ENCODE peak calls at places on chromosomes 13 and 19, in seven cellular contexts. O, N, S, A, Q, P and R are unnamed samples.
A peak's percentile ranks its signal among the peaks of the same experiment; 100 is the strongest.

GRCh38 chr13:76944457-76944856 is 3.9 kb upstream of the ACOD1 start:
- DNase-seq in O (no peak), N (no peak), S (no peak), A (peak; percentile 58), Q (no peak), P (peak; percentile 78), R (no peak)

GRCh38 chr13:22162889-22163288 is 492.0 kb downstream of the FGF9 start:
- DNase-seq in O (no peak), N (no peak), S (no peak), A (no peak), Q (no peak), P (no peak), R (no peak)

GRCh38 chr13:76643596-76643995 is 242.6 kb downstream of the KCTD12 start:
- DNase-seq in O (no peak), N (no peak), S (no peak), A (no peak), Q (no peak), P (no peak), R (no peak)

GRCh38 chr19:531009-531752 is 379 bp upstream of the CDC34 start:
- DNase-seq in O (peak; percentile 89), N (peak; percentile 84), S (peak; percentile 92), A (peak; percentile 71), Q (peak; percentile 89), P (peak; percentile 72), R (peak; percentile 96)

GRCh38 chr13:36341718-36342117 is 4.5 kb downstream of the SPART start:
- DNase-seq in O (no peak), N (no peak), S (no peak), A (peak; percentile 53), Q (no peak), P (peak; percentile 39), R (no peak)

GRCh38 chr19:18259848-18260247 is 14.4 kb downstream of the IQCN start:
- DNase-seq in O (peak; percentile 14), N (no peak), S (no peak), A (peak; percentile 52), Q (no peak), P (peak; percentile 89), R (no peak)

GRCh38 chr19:42253245-42254082 is 1.5 kb downstream of the ERF start:
- DNase-seq in O (peak; percentile 71), N (peak; percentile 65), S (peak; percentile 81), A (peak; percentile 24), Q (peak; percentile 68), P (no peak), R (peak; percentile 79)

GRCh38 chr19:33686687-33687541 is 65.2 kb downstream of the CHST8 start:
- DNase-seq in O (peak; percentile 4), N (no peak), S (no peak), A (no peak), Q (no peak), P (no peak), R (no peak)

GRCh38 chr13:99322297-99323103 is 15.3 kb upstream of the GPR183 start:
- DNase-seq in O (no peak), N (no peak), S (no peak), A (peak; percentile 83), Q (no peak), P (peak; percentile 81), R (no peak)

GRCh38 chr13:107117327-107118012 is 549.5 kb upstream of the ARGLU1 start:
- DNase-seq in O (no peak), N (no peak), S (no peak), A (peak; percentile 4), Q (no peak), P (no peak), R (no peak)

GRCh38 chr13:75993246-75993645 is 357.1 kb downstream of the LMO7 start:
- DNase-seq in O (no peak), N (no peak), S (no peak), A (no peak), Q (no peak), P (no peak), R (no peak)

GRCh38 chr13:99542788-99543406 is 41.6 kb downstream of the TM9SF2 start:
- DNase-seq in O (no peak), N (no peak), S (no peak), A (no peak), Q (no peak), P (no peak), R (no peak)

GRCh38 chr13:23570099-23570926 is at the start of gene TNFRSF19:
- DNase-seq in O (peak; percentile 62), N (peak; percentile 45), S (peak; percentile 68), A (peak; percentile 88), Q (peak; percentile 40), P (peak; percentile 65), R (no peak)

GRCh38 chr13:101829484-101829883 is 377.0 kb downstream of the ITGBL1 start:
- DNase-seq in O (no peak), N (no peak), S (no peak), A (no peak), Q (no peak), P (no peak), R (no peak)

GRCh38 chr19:21483589-21484170 is 21.7 kb upstream of the ZNF429 start:
- DNase-seq in O (peak; percentile 63), N (peak; percentile 67), S (peak; percentile 35), A (peak; percentile 10), Q (peak; percentile 76), P (peak; percentile 19), R (peak; percentile 63)

GRCh38 chr19:10625003-10625761 is at the start of gene SLC44A2:
- DNase-seq in O (peak; percentile 81), N (peak; percentile 86), S (peak; percentile 82), A (peak; percentile 54), Q (peak; percentile 84), P (peak; percentile 50), R (peak; percentile 39)

GRCh38 chr13:106650690-106651205 is 82.8 kb upstream of the ARGLU1 start:
- DNase-seq in O (no peak), N (no peak), S (no peak), A (no peak), Q (no peak), P (no peak), R (no peak)

GRCh38 chr19:38264486-38265212 is at the start of gene SPINT2:
- DNase-seq in O (no peak), N (no peak), S (peak; percentile 82), A (no peak), Q (peak; percentile 33), P (no peak), R (peak; percentile 67)

GRCh38 chr13:97266734-97267417 is 44.7 kb downstream of the MBNL2 start:
- DNase-seq in O (no peak), N (no peak), S (no peak), A (no peak), Q (no peak), P (peak; percentile 46), R (no peak)

GRCh38 chr19:27772059-27772458 is 1440.9 kb downstream of the UQCRFS1 start:
- DNase-seq in O (no peak), N (no peak), S (no peak), A (no peak), Q (no peak), P (no peak), R (no peak)

GRCh38 chr19:28737021-28737525 is 475.9 kb downstream of the UQCRFS1 start:
- DNase-seq in O (no peak), N (no peak), S (no peak), A (peak; percentile 59), Q (no peak), P (peak; percentile 76), R (no peak)

GRCh38 chr19:36373638-36374156 is 5.3 kb downstream of the ZFP14 start:
- DNase-seq in O (no peak), N (no peak), S (no peak), A (no peak), Q (no peak), P (no peak), R (no peak)

GRCh38 chr19:36379510-36379819 is 464 bp upstream of the ZFP14 start:
- DNase-seq in O (no peak), N (no peak), S (no peak), A (no peak), Q (no peak), P (no peak), R (no peak)

GRCh38 chr19:36377541-36378178 is 1.3 kb downstream of the ZFP14 start:
- DNase-seq in O (no peak), N (no peak), S (no peak), A (no peak), Q (no peak), P (no peak), R (no peak)

GRCh38 chr19:36378625-36379509 is at the start of gene ZFP14:
- DNase-seq in O (peak; percentile 92), N (peak; percentile 93), S (peak; percentile 89), A (peak; percentile 89), Q (peak; percentile 93), P (peak; percentile 95), R (peak; percentile 92)
- TF ChIP-seq CTCF in O (peak; percentile 6), N (no peak), S (no peak), A (peak; percentile 32), Q (peak; percentile 39), P (peak; percentile 14), R (no peak)

GRCh38 chr19:45884682-45885555 is 1.0 kb downstream of the IRF2BP1 start:
- DNase-seq in O (peak; percentile 36), N (no peak), S (peak; percentile 39), A (no peak), Q (peak; percentile 31), P (no peak), R (no peak)
- TF ChIP-seq CTCF in O (no peak), N (no peak), S (no peak), A (no peak), Q (no peak), P (no peak), R (no peak)

DNA sequence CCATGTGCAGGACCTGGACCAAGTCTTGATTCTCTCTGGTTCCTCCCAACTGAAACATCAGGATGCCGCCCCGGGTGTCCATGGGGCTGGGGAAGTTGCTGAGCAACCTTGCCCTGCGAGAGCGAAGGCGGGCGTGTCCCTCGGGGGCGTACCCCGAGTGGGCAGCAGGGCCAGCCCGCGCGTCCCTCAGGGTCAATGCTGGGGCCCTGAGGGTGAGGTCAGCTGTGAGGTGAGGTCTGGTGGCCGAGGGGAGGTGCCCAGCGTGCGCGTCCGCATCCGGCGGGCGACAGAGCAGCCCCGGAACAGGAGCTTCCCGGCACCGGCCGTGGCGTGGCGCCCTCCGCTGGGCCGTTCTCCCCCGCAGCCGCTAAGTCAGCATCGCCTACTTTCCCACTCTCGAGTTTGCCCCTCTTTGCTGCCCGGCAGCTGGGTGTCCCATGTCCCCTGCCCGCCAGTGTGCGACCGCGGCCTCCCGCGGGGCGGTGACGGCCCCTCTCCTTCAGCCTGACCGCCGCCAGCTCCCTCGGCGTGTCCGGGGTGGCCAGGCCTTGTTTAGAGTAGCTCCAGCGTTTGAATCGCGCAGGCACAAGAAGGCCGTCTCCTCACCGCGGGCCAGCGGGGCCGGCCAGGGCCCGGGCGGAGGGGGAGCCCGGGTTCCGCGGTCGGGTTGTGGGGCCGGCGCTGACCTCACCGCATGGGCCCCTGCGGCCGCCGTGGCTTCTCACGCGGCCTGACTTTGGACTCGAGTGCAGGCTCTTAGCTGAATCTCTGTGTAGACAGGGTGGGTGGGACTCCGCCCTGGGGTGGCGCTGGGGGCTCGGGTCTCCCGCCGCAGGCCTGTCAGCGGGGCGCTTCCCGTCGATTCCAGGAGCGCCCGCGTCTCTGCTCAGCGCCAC is 33.0 kb downstream of the GJA3 start:
- DNase-seq in O (peak; percentile 42), N (peak; percentile 77), S (peak; percentile 68), A (peak; percentile 47), Q (peak; percentile 78), P (peak; percentile 53), R (peak; percentile 51)
- TF ChIP-seq CTCF in O (peak; percentile 40), N (peak; percentile 60), S (peak; percentile 9), A (peak; percentile 39), Q (peak; percentile 74), P (peak; percentile 26), R (no peak)

DNA sequence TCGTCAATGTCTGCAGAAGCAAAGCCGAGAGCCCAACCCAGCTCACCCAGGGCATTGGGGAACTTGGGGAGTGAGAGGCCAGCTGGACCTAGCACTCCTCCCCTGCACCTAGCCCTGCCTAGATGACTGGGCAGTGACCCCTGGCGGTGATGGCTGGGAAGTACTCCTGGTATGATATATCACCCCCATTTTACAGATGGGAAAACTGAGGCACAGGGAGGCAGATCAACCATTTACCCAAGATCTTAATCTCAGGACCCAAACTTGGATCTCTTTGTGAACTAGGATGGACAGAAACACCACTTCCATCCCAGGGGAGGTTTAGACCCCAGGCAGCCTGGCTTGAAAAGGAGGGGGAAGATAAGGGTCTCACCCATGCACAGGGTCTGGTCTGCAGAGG is 43.5 kb downstream of the CCL25 start:
- DNase-seq in O (no peak), N (no peak), S (no peak), A (no peak), Q (no peak), P (no peak), R (no peak)
- TF ChIP-seq CTCF in O (no peak), N (no peak), S (no peak), A (no peak), Q (no peak), P (peak; percentile 3), R (peak; percentile 23)